ENCODE peak calls at places on chromosomes 2 and 18, in ten cellular contexts. L is islet precursor cell, D is hepatic stellate cell, T is right lobe of liver, O is NT2/D1, K is skeletal muscle cell, R is AG04449, W is NCI-H1092, S is SK-N-SH, F is T-helper 1 cell. P is an unnamed sample.
A peak's percentile ranks its signal among the peaks of the same experiment; 100 is the strongest.

GRCh38 chr2:30915485-30915884 is 108.2 kb upstream of the CAPN13 start:
- DNase-seq in L (peak; percentile 86), D (no peak), T (no peak), O (peak; percentile 55), K (no peak), R (no peak), W (no peak), S (peak; percentile 77), F (no peak), P (no peak)

GRCh38 chr2:74036010-74036409 is 51.3 kb downstream of the TET3 start:
- DNase-seq in L (no peak), D (no peak), T (no peak), O (no peak), K (no peak), R (no peak), W (no peak), S (no peak), F (no peak), P (no peak)

GRCh38 chr2:86225581-86225980 is 26.3 kb downstream of the MRPL35 start:
- DNase-seq in L (no peak), D (peak; percentile 85), T (no peak), O (no peak), K (no peak), R (no peak), W (no peak), S (no peak), F (no peak), P (no peak)

GRCh38 chr2:2542966-2543555 is 212.0 kb upstream of the MYT1L start:
- DNase-seq in L (peak; percentile 54), D (no peak), T (no peak), O (peak; percentile 18), K (no peak), R (no peak), W (peak; percentile 51), S (no peak), F (no peak), P (no peak)

GRCh38 chr2:6800553-6800952 is 65.2 kb downstream of the CMPK2 start:
- DNase-seq in L (peak; percentile 54), D (no peak), T (no peak), O (no peak), K (no peak), R (no peak), W (no peak), S (no peak), F (no peak), P (peak; percentile 75)

GRCh38 chr2:85635636-85636035 is 19.6 kb downstream of the USP39 start:
- DNase-seq in L (no peak), D (no peak), T (no peak), O (no peak), K (no peak), R (no peak), W (no peak), S (no peak), F (no peak), P (peak; percentile 16)

GRCh38 chr2:189037518-189037917 is 63.3 kb downstream of the COL3A1 start:
- DNase-seq in L (no peak), D (no peak), T (no peak), O (no peak), K (no peak), R (no peak), W (no peak), S (no peak), F (no peak), P (peak; percentile 27)

GRCh38 chr18:26543368-26543767 is 5.0 kb downstream of the KCTD1 start:
- DNase-seq in L (no peak), D (no peak), T (no peak), O (no peak), K (no peak), R (no peak), W (no peak), S (no peak), F (no peak), P (no peak)

GRCh38 chr2:232365621-232366321 is 12.8 kb upstream of the ALPP start:
- DNase-seq in L (peak; percentile 90), D (peak; percentile 62), T (peak; percentile 44), O (peak; percentile 61), K (no peak), R (no peak), W (peak; percentile 20), S (peak; percentile 73), F (no peak), P (peak; percentile 63)

GRCh38 chr2:141534671-141535359 is 596.0 kb downstream of the LRP1B start:
- DNase-seq in L (no peak), D (no peak), T (no peak), O (no peak), K (no peak), R (no peak), W (no peak), S (no peak), F (no peak), P (no peak)

GRCh38 chr2:235779444-235779896 is 285.6 kb downstream of the AGAP1 start:
- DNase-seq in L (peak; percentile 95), D (peak; percentile 70), T (peak; percentile 80), O (peak; percentile 72), K (peak; percentile 15), R (no peak), W (peak; percentile 33), S (peak; percentile 78), F (no peak), P (peak; percentile 74)

GRCh38 chr2:242059566-242059965 is 190.0 kb downstream of the RTP5 start:
- DNase-seq in L (peak; percentile 13), D (no peak), T (no peak), O (no peak), K (no peak), R (no peak), W (no peak), S (no peak), F (no peak), P (no peak)

GRCh38 chr2:122132292-122132691 is 376.8 kb downstream of the TSN start:
- DNase-seq in L (no peak), D (peak; percentile 55), T (no peak), O (no peak), K (no peak), R (no peak), W (no peak), S (no peak), F (no peak), P (no peak)

GRCh38 chr2:186572705-186573104 is 17.2 kb upstream of the ITGAV start:
- DNase-seq in L (no peak), D (no peak), T (no peak), O (no peak), K (no peak), R (no peak), W (no peak), S (no peak), F (no peak), P (peak; percentile 74)

GRCh38 chr2:239167766-239168444 is 232.9 kb downstream of the HDAC4 start:
- DNase-seq in L (peak; percentile 48), D (no peak), T (peak; percentile 19), O (no peak), K (no peak), R (no peak), W (no peak), S (no peak), F (no peak), P (no peak)

GRCh38 chr18:67104700-67105284 is 411.7 kb downstream of the DSEL start:
- DNase-seq in L (peak; percentile 81), D (peak; percentile 11), T (peak; percentile 65), O (peak; percentile 51), K (peak; percentile 48), R (peak; percentile 16), W (peak; percentile 80), S (peak; percentile 24), F (no peak), P (peak; percentile 39)

GRCh38 chr2:181673178-181673577 is 7.1 kb downstream of the NEUROD1 start:
- DNase-seq in L (no peak), D (no peak), T (no peak), O (no peak), K (no peak), R (no peak), W (no peak), S (no peak), F (no peak), P (no peak)

GRCh38 chr2:54999182-54999581 is 51.1 kb downstream of the RTN4 start:
- DNase-seq in L (no peak), D (peak; percentile 27), T (no peak), O (no peak), K (peak; percentile 46), R (peak; percentile 57), W (no peak), S (no peak), F (no peak), P (peak; percentile 57)

GRCh38 chr2:10497797-10498251 is 49.7 kb upstream of the ODC1 start:
- DNase-seq in L (peak; percentile 88), D (peak; percentile 93), T (peak; percentile 31), O (no peak), K (peak; percentile 48), R (no peak), W (no peak), S (peak; percentile 63), F (no peak), P (peak; percentile 95)

GRCh38 chr2:134441153-134441863 is 187.4 kb downstream of the MGAT5 start:
- DNase-seq in L (no peak), D (no peak), T (no peak), O (no peak), K (no peak), R (no peak), W (no peak), S (no peak), F (no peak), P (no peak)

GRCh38 chr2:124875627-124876244 is 850.6 kb downstream of the CNTNAP5 start:
- DNase-seq in L (no peak), D (no peak), T (no peak), O (no peak), K (no peak), R (no peak), W (no peak), S (no peak), F (no peak), P (no peak)

GRCh38 chr2:26712486-26713465 is 20.3 kb downstream of the KCNK3 start:
- DNase-seq in L (no peak), D (no peak), T (no peak), O (no peak), K (no peak), R (no peak), W (peak; percentile 86), S (peak; percentile 81), F (no peak), P (no peak)

GRCh38 chr18:50706199-50706598 is 113.6 kb downstream of the MRO start:
- DNase-seq in L (no peak), D (no peak), T (no peak), O (no peak), K (no peak), R (no peak), W (peak; percentile 45), S (no peak), F (no peak), P (no peak)

GRCh38 chr2:150110548-150110947 is 376.9 kb downstream of the RND3 start:
- DNase-seq in L (no peak), D (no peak), T (no peak), O (no peak), K (no peak), R (no peak), W (no peak), S (no peak), F (no peak), P (peak; percentile 35)

GRCh38 chr2:47336259-47337238 is 66.4 kb upstream of the MSH2 start:
- DNase-seq in L (peak; percentile 82), D (no peak), T (no peak), O (no peak), K (no peak), R (no peak), W (no peak), S (no peak), F (no peak), P (no peak)

GRCh38 chr2:39118786-39119499 is 1.9 kb downstream of the SOS1 start:
- DNase-seq in L (no peak), D (no peak), T (no peak), O (no peak), K (no peak), R (no peak), W (no peak), S (no peak), F (no peak), P (peak; percentile 24)

GRCh38 chr2:176562359-176563043 is 293.3 kb downstream of the MTX2 start:
- DNase-seq in L (no peak), D (peak; percentile 9), T (no peak), O (no peak), K (no peak), R (peak; percentile 65), W (no peak), S (no peak), F (no peak), P (peak; percentile 87)

GRCh38 chr2:148896116-148896515 is 21.1 kb downstream of the KIF5C start:
- DNase-seq in L (no peak), D (no peak), T (no peak), O (no peak), K (no peak), R (no peak), W (peak; percentile 66), S (no peak), F (no peak), P (no peak)

P was measured in A172.